ENCODE peak calls at places on chromosomes 3 and 15, in ten cellular contexts. One of them, this sample, is unnamed.

GRCh38 chr3:48852151-48852550 is 4.5 kb upstream of the PRKAR2A start:
- DNase-seq in aorta: no peak
- DNase-seq in brain microvascular endothelial cell: no peak
- DNase-seq in MM.1S: no peak
- DNase-seq in ascending aorta: no peak
- DNase-seq in A549: no peak
- DNase-seq in substantia nigra: no peak
- DNase-seq in body of pancreas: no peak
- DNase-seq in lung: no peak
- DNase-seq in RWPE1: no peak
- DNase-seq in this sample: no peak

GRCh38 chr15:57382222-57382621 is 5.9 kb downstream of the CGNL1 start:
- DNase-seq in aorta: no peak
- DNase-seq in brain microvascular endothelial cell: no peak
- DNase-seq in MM.1S: no peak
- DNase-seq in ascending aorta: no peak
- DNase-seq in A549: no peak
- DNase-seq in substantia nigra: no peak
- DNase-seq in body of pancreas: peak; percentile 59
- DNase-seq in lung: no peak
- DNase-seq in RWPE1: no peak
- DNase-seq in this sample: peak; percentile 36

GRCh38 chr3:89113887-89114840 is 6.7 kb downstream of the EPHA3 start:
- DNase-seq in aorta: peak; percentile 82
- DNase-seq in brain microvascular endothelial cell: peak; percentile 70
- DNase-seq in MM.1S: peak; percentile 72
- DNase-seq in ascending aorta: no peak
- DNase-seq in A549: no peak
- DNase-seq in substantia nigra: peak; percentile 53
- DNase-seq in body of pancreas: peak; percentile 72
- DNase-seq in lung: peak; percentile 48
- DNase-seq in RWPE1: peak; percentile 13
- DNase-seq in this sample: peak; percentile 77

GRCh38 chr3:179018808-179019207 is 52.8 kb downstream of the ZMAT3 start:
- DNase-seq in aorta: no peak
- DNase-seq in brain microvascular endothelial cell: no peak
- DNase-seq in MM.1S: no peak
- DNase-seq in ascending aorta: no peak
- DNase-seq in A549: no peak
- DNase-seq in substantia nigra: no peak
- DNase-seq in body of pancreas: no peak
- DNase-seq in lung: no peak
- DNase-seq in RWPE1: no peak
- DNase-seq in this sample: no peak

GRCh38 chr3:12994357-12994606 is 78.9 kb downstream of the IQSEC1 start:
- DNase-seq in aorta: peak; percentile 86
- DNase-seq in brain microvascular endothelial cell: no peak
- DNase-seq in MM.1S: no peak
- DNase-seq in ascending aorta: no peak
- DNase-seq in A549: peak; percentile 60
- DNase-seq in substantia nigra: no peak
- DNase-seq in body of pancreas: peak; percentile 59
- DNase-seq in lung: no peak
- DNase-seq in RWPE1: no peak
- DNase-seq in this sample: peak; percentile 57

GRCh38 chr15:70936326-70936725 is 43.7 kb downstream of the LRRC49 start:
- DNase-seq in aorta: no peak
- DNase-seq in brain microvascular endothelial cell: no peak
- DNase-seq in MM.1S: no peak
- DNase-seq in ascending aorta: no peak
- DNase-seq in A549: no peak
- DNase-seq in substantia nigra: no peak
- DNase-seq in body of pancreas: no peak
- DNase-seq in lung: no peak
- DNase-seq in RWPE1: no peak
- DNase-seq in this sample: no peak

GRCh38 chr3:180280601-180281000 is 243.9 kb upstream of the PEX5L start:
- DNase-seq in aorta: no peak
- DNase-seq in brain microvascular endothelial cell: no peak
- DNase-seq in MM.1S: no peak
- DNase-seq in ascending aorta: no peak
- DNase-seq in A549: no peak
- DNase-seq in substantia nigra: no peak
- DNase-seq in body of pancreas: no peak
- DNase-seq in lung: no peak
- DNase-seq in RWPE1: no peak
- DNase-seq in this sample: no peak

GRCh38 chr3:118292841-118293240 is 741.8 kb downstream of the IGSF11 start:
- DNase-seq in aorta: no peak
- DNase-seq in brain microvascular endothelial cell: no peak
- DNase-seq in MM.1S: no peak
- DNase-seq in ascending aorta: no peak
- DNase-seq in A549: no peak
- DNase-seq in substantia nigra: no peak
- DNase-seq in body of pancreas: no peak
- DNase-seq in lung: no peak
- DNase-seq in RWPE1: peak; percentile 9
- DNase-seq in this sample: no peak

GRCh38 chr3:76501315-76501714 is 538.6 kb upstream of the ROBO2 start:
- DNase-seq in aorta: no peak
- DNase-seq in brain microvascular endothelial cell: no peak
- DNase-seq in MM.1S: no peak
- DNase-seq in ascending aorta: no peak
- DNase-seq in A549: no peak
- DNase-seq in substantia nigra: no peak
- DNase-seq in body of pancreas: no peak
- DNase-seq in lung: no peak
- DNase-seq in RWPE1: no peak
- DNase-seq in this sample: no peak

GRCh38 chr3:87088984-87089841 is 98.3 kb upstream of the VGLL3 start:
- DNase-seq in aorta: peak; percentile 84
- DNase-seq in brain microvascular endothelial cell: peak; percentile 46
- DNase-seq in MM.1S: no peak
- DNase-seq in ascending aorta: peak; percentile 11
- DNase-seq in A549: peak; percentile 46
- DNase-seq in substantia nigra: peak; percentile 46
- DNase-seq in body of pancreas: peak; percentile 49
- DNase-seq in lung: peak; percentile 63
- DNase-seq in RWPE1: no peak
- DNase-seq in this sample: peak; percentile 82

GRCh38 chr15:63043391-63044076 is 987 bp downstream of the TPM1 start:
- DNase-seq in aorta: peak; percentile 80
- DNase-seq in brain microvascular endothelial cell: no peak
- DNase-seq in MM.1S: no peak
- DNase-seq in ascending aorta: no peak
- DNase-seq in A549: no peak
- DNase-seq in substantia nigra: no peak
- DNase-seq in body of pancreas: peak; percentile 41
- DNase-seq in lung: no peak
- DNase-seq in RWPE1: no peak
- DNase-seq in this sample: no peak

GRCh38 chr15:101267320-101268104 is 9.8 kb downstream of the SELENOS start:
- DNase-seq in aorta: peak; percentile 78
- DNase-seq in brain microvascular endothelial cell: no peak
- DNase-seq in MM.1S: no peak
- DNase-seq in ascending aorta: no peak
- DNase-seq in A549: no peak
- DNase-seq in substantia nigra: no peak
- DNase-seq in body of pancreas: peak; percentile 70
- DNase-seq in lung: no peak
- DNase-seq in RWPE1: no peak
- DNase-seq in this sample: no peak

GRCh38 chr3:5016218-5017161 is 37.3 kb downstream of the BHLHE40 start:
- DNase-seq in aorta: no peak
- DNase-seq in brain microvascular endothelial cell: peak; percentile 91
- DNase-seq in MM.1S: no peak
- DNase-seq in ascending aorta: no peak
- DNase-seq in A549: peak; percentile 90
- DNase-seq in substantia nigra: no peak
- DNase-seq in body of pancreas: peak; percentile 46
- DNase-seq in lung: peak; percentile 54
- DNase-seq in RWPE1: no peak
- DNase-seq in this sample: no peak

GRCh38 chr3:31166249-31166885 is 271.9 kb upstream of the GADL1 start:
- DNase-seq in aorta: no peak
- DNase-seq in brain microvascular endothelial cell: peak; percentile 85
- DNase-seq in MM.1S: no peak
- DNase-seq in ascending aorta: no peak
- DNase-seq in A549: no peak
- DNase-seq in substantia nigra: no peak
- DNase-seq in body of pancreas: no peak
- DNase-seq in lung: no peak
- DNase-seq in RWPE1: peak; percentile 12
- DNase-seq in this sample: no peak

DNA sequence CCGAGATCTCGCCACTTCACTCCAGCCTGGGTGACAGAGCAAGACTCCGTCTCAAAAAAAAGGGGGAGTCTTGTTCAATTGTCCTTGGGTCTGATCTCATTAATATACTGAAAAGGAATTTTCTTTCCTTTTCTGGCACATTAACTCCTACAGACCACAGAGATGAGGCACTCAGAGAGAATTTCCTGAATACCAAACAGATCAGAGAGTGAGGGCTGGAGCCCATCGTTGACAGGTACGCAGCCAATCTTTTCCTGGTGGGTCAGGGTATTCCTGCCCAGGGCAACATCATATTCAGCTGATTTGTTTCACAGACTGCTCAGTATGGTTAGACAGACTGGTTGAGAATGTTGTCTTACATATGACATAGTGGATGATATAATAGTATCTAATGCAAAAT is 82.8 kb upstream of the TNFSF10 start:
- DNase-seq in aorta: no peak
- DNase-seq in brain microvascular endothelial cell: peak; percentile 77
- DNase-seq in MM.1S: no peak
- DNase-seq in ascending aorta: no peak
- DNase-seq in A549: no peak
- DNase-seq in substantia nigra: no peak
- DNase-seq in body of pancreas: no peak
- DNase-seq in lung: no peak
- DNase-seq in RWPE1: no peak
- DNase-seq in this sample: no peak
- H3K27ac ChIP-seq in aorta: no peak overlapping the region
- H3K27ac ChIP-seq in brain microvascular endothelial cell: peak overlapping the region; percentile 90
- H3K27ac ChIP-seq in MM.1S: no peak overlapping the region
- H3K27ac ChIP-seq in ascending aorta: no peak overlapping the region
- H3K27ac ChIP-seq in A549: no peak overlapping the region
- H3K27ac ChIP-seq in substantia nigra: no peak overlapping the region
- H3K27ac ChIP-seq in body of pancreas: no peak overlapping the region
- H3K27ac ChIP-seq in lung: no peak overlapping the region
- H3K27ac ChIP-seq in RWPE1: no peak overlapping the region
- H3K27ac ChIP-seq in this sample: no peak overlapping the region

GRCh38 chr3:35674451-35675109 is 35.3 kb downstream of the ARPP21 start:
- DNase-seq in aorta: no peak
- DNase-seq in brain microvascular endothelial cell: no peak
- DNase-seq in MM.1S: no peak
- DNase-seq in ascending aorta: no peak
- DNase-seq in A549: no peak
- DNase-seq in substantia nigra: no peak
- DNase-seq in body of pancreas: no peak
- DNase-seq in lung: no peak
- DNase-seq in RWPE1: no peak
- DNase-seq in this sample: no peak
- H3K27ac ChIP-seq in aorta: no peak overlapping the region
- H3K27ac ChIP-seq in brain microvascular endothelial cell: no peak overlapping the region
- H3K27ac ChIP-seq in MM.1S: no peak overlapping the region
- H3K27ac ChIP-seq in ascending aorta: no peak overlapping the region
- H3K27ac ChIP-seq in A549: no peak overlapping the region
- H3K27ac ChIP-seq in substantia nigra: no peak overlapping the region
- H3K27ac ChIP-seq in body of pancreas: peak overlapping the region; percentile 44
- H3K27ac ChIP-seq in lung: no peak overlapping the region
- H3K27ac ChIP-seq in RWPE1: no peak overlapping the region
- H3K27ac ChIP-seq in this sample: no peak overlapping the region

GRCh38 chr15:77251662-77252061 is 168.2 kb downstream of the PEAK1 start:
- DNase-seq in aorta: no peak
- DNase-seq in brain microvascular endothelial cell: peak; percentile 25
- DNase-seq in MM.1S: no peak
- DNase-seq in ascending aorta: no peak
- DNase-seq in A549: no peak
- DNase-seq in substantia nigra: no peak
- DNase-seq in body of pancreas: no peak
- DNase-seq in lung: no peak
- DNase-seq in RWPE1: no peak
- DNase-seq in this sample: no peak
- H3K27ac ChIP-seq in aorta: no peak overlapping the region
- H3K27ac ChIP-seq in brain microvascular endothelial cell: no peak overlapping the region
- H3K27ac ChIP-seq in MM.1S: no peak overlapping the region
- H3K27ac ChIP-seq in ascending aorta: no peak overlapping the region
- H3K27ac ChIP-seq in A549: no peak overlapping the region
- H3K27ac ChIP-seq in substantia nigra: no peak overlapping the region
- H3K27ac ChIP-seq in body of pancreas: no peak overlapping the region
- H3K27ac ChIP-seq in lung: no peak overlapping the region
- H3K27ac ChIP-seq in RWPE1: no peak overlapping the region
- H3K27ac ChIP-seq in this sample: no peak overlapping the region

DNA sequence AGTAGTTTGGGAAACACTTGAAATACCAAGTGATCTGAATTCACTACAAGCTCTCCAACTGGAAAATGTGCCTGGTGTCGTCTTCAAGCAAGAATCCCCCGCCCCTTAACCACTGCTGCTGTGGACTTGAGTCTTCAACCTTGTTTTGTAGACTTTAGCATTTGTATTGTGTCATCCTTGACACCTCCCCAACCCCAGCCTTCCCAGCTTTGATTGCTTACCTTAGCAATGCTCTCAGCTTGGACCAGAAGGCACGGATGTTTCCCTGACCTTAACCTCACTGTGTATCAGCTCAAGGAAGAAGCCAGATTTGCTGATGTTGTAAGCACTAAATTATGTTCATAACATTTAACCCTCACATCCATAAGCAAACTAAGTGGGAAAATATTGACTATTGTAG is 146.4 kb downstream of the IGF1R start:
- DNase-seq in aorta: no peak
- DNase-seq in brain microvascular endothelial cell: no peak
- DNase-seq in MM.1S: no peak
- DNase-seq in ascending aorta: no peak
- DNase-seq in A549: no peak
- DNase-seq in substantia nigra: no peak
- DNase-seq in body of pancreas: no peak
- DNase-seq in lung: no peak
- DNase-seq in RWPE1: no peak
- DNase-seq in this sample: no peak
- H3K27ac ChIP-seq in aorta: no peak overlapping the region
- H3K27ac ChIP-seq in brain microvascular endothelial cell: no peak overlapping the region
- H3K27ac ChIP-seq in MM.1S: no peak overlapping the region
- H3K27ac ChIP-seq in ascending aorta: no peak overlapping the region
- H3K27ac ChIP-seq in A549: peak overlapping the region; percentile 67
- H3K27ac ChIP-seq in substantia nigra: no peak overlapping the region
- H3K27ac ChIP-seq in body of pancreas: no peak overlapping the region
- H3K27ac ChIP-seq in lung: no peak overlapping the region
- H3K27ac ChIP-seq in RWPE1: no peak overlapping the region
- H3K27ac ChIP-seq in this sample: no peak overlapping the region

GRCh38 chr3:129398803-129399144 is 29.7 kb downstream of the EFCAB12 start:
- DNase-seq in aorta: no peak
- DNase-seq in brain microvascular endothelial cell: no peak
- DNase-seq in MM.1S: no peak
- DNase-seq in ascending aorta: no peak
- DNase-seq in A549: no peak
- DNase-seq in substantia nigra: no peak
- DNase-seq in body of pancreas: peak; percentile 20
- DNase-seq in lung: no peak
- DNase-seq in RWPE1: peak; percentile 29
- DNase-seq in this sample: peak; percentile 22
- H3K27ac ChIP-seq in aorta: peak overlapping the region; percentile 11
- H3K27ac ChIP-seq in brain microvascular endothelial cell: peak overlapping the region; percentile 95
- H3K27ac ChIP-seq in MM.1S: no peak overlapping the region
- H3K27ac ChIP-seq in ascending aorta: peak overlapping the region; percentile 88
- H3K27ac ChIP-seq in A549: peak overlapping the region; percentile 97
- H3K27ac ChIP-seq in substantia nigra: peak overlapping the region; percentile 88
- H3K27ac ChIP-seq in body of pancreas: peak overlapping the region; percentile 95
- H3K27ac ChIP-seq in lung: peak overlapping the region; percentile 88
- H3K27ac ChIP-seq in RWPE1: peak overlapping the region; percentile 72
- H3K27ac ChIP-seq in this sample: peak overlapping the region; percentile 88

GRCh38 chr15:51736646-51737537 is 563 bp downstream of the LYSMD2 start:
- DNase-seq in aorta: peak; percentile 80
- DNase-seq in brain microvascular endothelial cell: no peak
- DNase-seq in MM.1S: no peak
- DNase-seq in ascending aorta: no peak
- DNase-seq in A549: peak; percentile 60
- DNase-seq in substantia nigra: peak; percentile 55
- DNase-seq in body of pancreas: peak; percentile 41
- DNase-seq in lung: peak; percentile 44
- DNase-seq in RWPE1: peak; percentile 35
- DNase-seq in this sample: peak; percentile 51
- H3K27ac ChIP-seq in aorta: peak overlapping the region; percentile 69
- H3K27ac ChIP-seq in brain microvascular endothelial cell: no peak overlapping the region
- H3K27ac ChIP-seq in MM.1S: no peak overlapping the region
- H3K27ac ChIP-seq in ascending aorta: peak overlapping the region; percentile 76
- H3K27ac ChIP-seq in A549: peak overlapping the region; percentile 91
- H3K27ac ChIP-seq in substantia nigra: peak overlapping the region; percentile 81
- H3K27ac ChIP-seq in body of pancreas: peak overlapping the region; percentile 90
- H3K27ac ChIP-seq in lung: peak overlapping the region; percentile 89
- H3K27ac ChIP-seq in RWPE1: peak overlapping the region; percentile 63
- H3K27ac ChIP-seq in this sample: peak overlapping the region; percentile 82

This sample was measured in testis.